ENCODE peak calls at places on chromosomes 4 and X, in five cellular contexts. F is fibroblast of the conjunctiva, M is tibial artery, Y is T-helper 9 cell, R is IMR-90. C is an unnamed sample.

GRCh38 chrX:15468036-15468435 is 25.1 kb downstream of the PIR start:
- DNase-seq in F (peak; percentile 49), M (no peak), Y (no peak), R (peak; percentile 67), C (no peak)

GRCh38 chr4:101169044-101170014 is 178.0 kb downstream of the PPP3CA start:
- DNase-seq in F (peak; percentile 63), M (no peak), Y (peak; percentile 24), R (peak; percentile 65), C (peak; percentile 35)

GRCh38 chr4:24489870-24490269 is 94.5 kb downstream of the DHX15 start:
- DNase-seq in F (no peak), M (no peak), Y (no peak), R (no peak), C (peak; percentile 65)

GRCh38 chrX:110170029-110170428 is 147.9 kb downstream of the AMMECR1 start:
- DNase-seq in F (no peak), M (no peak), Y (no peak), R (no peak), C (no peak)

GRCh38 chrX:43939187-43939926 is 33.8 kb downstream of the NDP start:
- DNase-seq in F (no peak), M (no peak), Y (no peak), R (peak; percentile 3), C (no peak)

GRCh38 chr4:38565271-38566199 is 98.5 kb upstream of the KLF3 start:
- DNase-seq in F (peak; percentile 43), M (no peak), Y (no peak), R (peak; percentile 82), C (peak; percentile 36)

GRCh38 chrX:151825927-151826471 is 86.7 kb upstream of the MAGEA4 start:
- DNase-seq in F (peak; percentile 78), M (peak; percentile 57), Y (no peak), R (peak; percentile 1), C (no peak)

GRCh38 chr4:67576538-67576937 is 18.0 kb downstream of the STAP1 start:
- DNase-seq in F (no peak), M (no peak), Y (no peak), R (no peak), C (no peak)

GRCh38 chr4:134202136-134202535 is 547 bp upstream of the PABPC4L start:
- DNase-seq in F (no peak), M (no peak), Y (no peak), R (no peak), C (no peak)

GRCh38 chrX:38061335-38061734 is 55.0 kb downstream of the SYTL5 start:
- DNase-seq in F (no peak), M (no peak), Y (no peak), R (peak; percentile 44), C (no peak)

GRCh38 chr4:98633159-98633558 is 25.3 kb downstream of the TSPAN5 start:
- DNase-seq in F (no peak), M (no peak), Y (no peak), R (no peak), C (no peak)

C was measured in left ventricle myocardium inferior.